ENCODE peak calls at places on chromosomes 6 and 20, in nine cellular contexts. Q is sigmoid colon, O is HepG2, U is suprapubic skin, D is breast epithelium, X is stomach, Z is SK-N-MC, C is spleen, A is GM12892. H is an unnamed sample.

GRCh38 chr6:168167431-168168315 is 88.7 kb upstream of the FRMD1 start:
- DNase-seq in Q (no peak), O (no peak), U (peak; percentile 76), D (peak; percentile 5), X (no peak), Z (no peak), C (no peak), A (no peak), H (no peak)

GRCh38 chr20:991850-992249 is 10.3 kb downstream of the RSPO4 start:
- DNase-seq in Q (no peak), O (no peak), U (no peak), D (no peak), X (no peak), Z (no peak), C (peak; percentile 39), A (no peak), H (no peak)

GRCh38 chr6:36120979-36121706 is 9.2 kb upstream of the MAPK13 start:
- DNase-seq in Q (peak; percentile 69), O (no peak), U (no peak), D (peak; percentile 80), X (peak; percentile 67), Z (no peak), C (peak; percentile 94), A (no peak), H (no peak)

GRCh38 chr6:133241901-133242760 is 974 bp downstream of the EYA4 start:
- DNase-seq in Q (peak; percentile 62), O (no peak), U (no peak), D (no peak), X (no peak), Z (peak; percentile 48), C (peak; percentile 68), A (peak; percentile 4), H (no peak)

GRCh38 chr6:45388328-45388727 is 10.6 kb upstream of the SUPT3H start:
- DNase-seq in Q (no peak), O (no peak), U (no peak), D (no peak), X (no peak), Z (no peak), C (no peak), A (no peak), H (no peak)

GRCh38 chr6:143757346-143757832 is 79.6 kb downstream of the PHACTR2 start:
- DNase-seq in Q (no peak), O (no peak), U (no peak), D (no peak), X (no peak), Z (no peak), C (no peak), A (no peak), H (no peak)

GRCh38 chr6:37077459-37078296 is 72.2 kb downstream of the FGD2 start:
- DNase-seq in Q (peak; percentile 94), O (no peak), U (peak; percentile 95), D (peak; percentile 77), X (peak; percentile 42), Z (no peak), C (no peak), A (no peak), H (peak; percentile 38)

GRCh38 chr6:62285612-62286469 is at the start of gene KHDRBS2:
- DNase-seq in Q (peak; percentile 80), O (peak; percentile 3), U (peak; percentile 84), D (peak; percentile 56), X (peak; percentile 66), Z (no peak), C (peak; percentile 95), A (peak; percentile 38), H (peak; percentile 91)

DNA sequence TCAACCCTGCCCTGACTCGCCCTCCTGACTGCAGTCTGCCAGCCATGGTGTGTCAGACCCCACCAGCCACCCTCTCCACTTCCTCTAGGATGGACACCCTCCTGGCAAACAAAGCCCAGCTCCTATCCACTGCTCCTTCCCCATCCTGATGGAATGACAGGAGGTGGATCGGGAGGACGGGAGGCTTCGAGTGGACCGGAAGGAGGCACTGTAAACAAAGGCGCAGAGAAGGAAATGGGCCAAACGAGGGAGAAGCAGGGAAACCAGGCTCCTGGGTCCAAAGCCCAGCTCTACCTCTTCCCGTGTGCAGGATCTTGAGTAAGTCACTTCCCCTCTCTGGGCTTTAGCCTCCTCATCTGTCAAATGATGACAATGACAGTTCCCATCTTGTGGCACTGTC is 40.2 kb downstream of the BPIFB1 start:
- DNase-seq in Q (no peak), O (no peak), U (no peak), D (no peak), X (no peak), Z (no peak), C (no peak), A (no peak), H (no peak)
- TF ChIP-seq POLR2AphosphoS5 in Q (no peak), O (no peak), U (no peak), D (no peak), X (no peak), Z (no peak), C (no peak), A (no peak), H (no peak)

GRCh38 chr6:1716396-1716795 is 106.7 kb downstream of the FOXC1 start:
- DNase-seq in Q (peak; percentile 29), O (no peak), U (no peak), D (no peak), X (no peak), Z (no peak), C (no peak), A (no peak), H (no peak)

GRCh38 chr6:1715336-1715735 is 105.6 kb downstream of the FOXC1 start:
- DNase-seq in Q (peak; percentile 17), O (no peak), U (no peak), D (no peak), X (no peak), Z (no peak), C (no peak), A (no peak), H (no peak)

GRCh38 chr6:1711136-1711535 is 101.4 kb downstream of the FOXC1 start:
- DNase-seq in Q (no peak), O (no peak), U (no peak), D (no peak), X (no peak), Z (no peak), C (no peak), A (no peak), H (no peak)

GRCh38 chr6:1712451-1712850 is 102.7 kb downstream of the FOXC1 start:
- DNase-seq in Q (no peak), O (peak; percentile 12), U (no peak), D (no peak), X (no peak), Z (no peak), C (no peak), A (no peak), H (no peak)

DNA sequence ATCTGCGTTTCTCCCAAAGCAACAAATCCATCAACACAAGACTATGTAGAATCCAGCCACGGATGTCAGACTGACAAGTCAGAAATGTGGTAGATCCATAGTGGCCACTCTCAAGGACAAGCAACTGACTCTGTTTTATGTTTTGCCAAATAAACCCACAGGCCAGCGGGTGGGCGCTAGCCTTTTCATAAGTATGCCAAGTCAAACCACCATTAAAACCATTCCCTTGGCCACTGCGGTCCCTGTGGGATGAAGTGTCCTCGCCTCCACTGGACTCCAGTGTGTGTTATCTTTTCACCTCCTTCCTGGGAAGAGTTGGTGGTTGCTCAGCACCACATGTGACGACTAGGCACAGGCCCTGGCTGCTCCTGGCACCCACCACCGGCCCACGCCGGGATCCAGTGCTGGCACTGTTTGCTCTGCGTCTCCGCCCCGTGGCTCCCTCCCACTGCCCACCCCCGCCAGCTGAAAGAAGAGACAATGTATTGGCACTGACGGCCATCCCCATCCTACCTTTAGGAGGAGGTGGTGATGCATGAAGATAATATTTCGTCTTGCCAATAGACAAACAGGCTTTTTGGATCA is 103.4 kb downstream of the FOXC1 start:
- DNase-seq in Q (no peak), O (no peak), U (no peak), D (no peak), X (no peak), Z (no peak), C (no peak), A (no peak), H (peak; percentile 58)
- TF ChIP-seq POLR2AphosphoS5 in Q (no peak), O (no peak), U (no peak), D (no peak), X (no peak), Z (no peak), C (no peak), A (no peak), H (no peak)

DNA sequence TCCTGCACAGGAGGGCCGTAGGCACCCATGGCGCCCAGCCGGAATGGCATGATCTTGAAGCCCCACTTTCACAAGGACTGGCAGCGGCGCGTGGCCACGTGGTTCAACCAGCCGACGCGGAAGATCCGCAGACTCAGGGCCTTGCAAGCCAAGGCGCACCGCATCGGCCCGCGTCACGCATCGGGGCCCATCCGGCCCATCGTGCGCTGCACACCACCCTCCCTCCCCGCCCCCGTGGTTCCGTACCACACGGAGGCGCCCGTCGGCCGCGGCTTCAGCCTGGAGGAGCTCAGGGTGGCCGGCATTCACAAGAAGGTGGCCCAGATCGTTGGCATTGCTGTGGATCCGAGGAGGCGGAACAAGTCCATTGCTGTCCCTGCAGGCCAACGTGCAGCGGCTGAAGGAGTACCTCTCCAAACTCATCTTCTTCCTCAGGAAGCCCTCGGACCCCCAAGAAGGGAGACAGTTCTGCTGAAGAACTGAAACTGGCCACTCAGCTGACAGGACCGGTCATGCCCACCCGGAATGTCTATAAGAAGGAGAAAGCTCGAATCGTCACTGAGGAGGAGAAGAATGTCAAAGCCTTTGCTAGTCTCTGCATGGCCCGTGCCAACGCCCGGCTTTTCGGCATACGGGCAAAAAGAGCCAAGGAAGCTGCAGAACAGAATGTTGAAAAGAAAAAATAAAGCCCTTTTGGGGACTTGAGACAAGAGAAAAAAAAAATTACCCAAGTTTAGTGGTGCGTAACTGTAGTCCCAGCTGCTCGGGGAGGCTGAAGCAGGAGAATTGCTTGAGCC is 9.9 kb upstream of the NCOA5 start:
- DNase-seq in Q (no peak), O (no peak), U (no peak), D (no peak), X (no peak), Z (no peak), C (peak; percentile 91), A (no peak), H (no peak)
- TF ChIP-seq POLR2AphosphoS5 in Q (no peak), O (no peak), U (no peak), D (no peak), X (no peak), Z (no peak), C (peak; percentile 67), A (no peak), H (no peak)

GRCh38 chr6:30598912-30599624 is 18.0 kb downstream of the PPP1R10 start:
- DNase-seq in Q (no peak), O (no peak), U (no peak), D (no peak), X (no peak), Z (no peak), C (no peak), A (no peak), H (no peak)

GRCh38 chr6:30601436-30601814 is 15.6 kb downstream of the PPP1R10 start:
- DNase-seq in Q (no peak), O (no peak), U (no peak), D (no peak), X (no peak), Z (no peak), C (no peak), A (no peak), H (no peak)

GRCh38 chr6:30599625-30600324 is 17.3 kb downstream of the PPP1R10 start:
- DNase-seq in Q (no peak), O (no peak), U (no peak), D (no peak), X (no peak), Z (no peak), C (no peak), A (no peak), H (peak; percentile 57)

GRCh38 chr6:30601815-30602641 is 15.0 kb downstream of the PPP1R10 start:
- DNase-seq in Q (no peak), O (no peak), U (no peak), D (no peak), X (no peak), Z (no peak), C (no peak), A (no peak), H (no peak)

GRCh38 chr6:30600576-30600975 is 16.5 kb downstream of the PPP1R10 start:
- DNase-seq in Q (no peak), O (no peak), U (no peak), D (no peak), X (peak; percentile 28), Z (no peak), C (no peak), A (no peak), H (no peak)
- TF ChIP-seq POLR2AphosphoS5 in Q (peak; percentile 11), O (peak; percentile 49), U (no peak), D (no peak), X (no peak), Z (peak; percentile 13), C (no peak), A (no peak), H (no peak)

H was measured in upper lobe of left lung.